ENCODE peak calls at places on chromosomes 5 and 9, in six cellular contexts. One of them, this sample, is unnamed.

GRCh38 chr9:126453156-126453963 is 126.7 kb downstream of the MVB12B start:
- DNase-seq in MM.1S: no peak
- DNase-seq in OCI-LY7: no peak
- DNase-seq in mesenchymal stem cell: no peak
- DNase-seq in HFF-Myc: no peak
- DNase-seq in heart left ventricle: no peak
- DNase-seq in this sample: no peak

GRCh38 chr5:36060516-36060885 is 6.2 kb downstream of the UGT3A2 start:
- DNase-seq in MM.1S: peak; percentile 37
- DNase-seq in mesenchymal stem cell: no peak
- DNase-seq in OCI-LY7: peak; percentile 30
- DNase-seq in heart left ventricle: no peak
- DNase-seq in HFF-Myc: no peak
- DNase-seq in this sample: peak; percentile 44

GRCh38 chr5:27171696-27172362 is 133.4 kb upstream of the CDH9 start:
- DNase-seq in HFF-Myc: no peak
- DNase-seq in MM.1S: no peak
- DNase-seq in mesenchymal stem cell: no peak
- DNase-seq in OCI-LY7: no peak
- DNase-seq in heart left ventricle: no peak
- DNase-seq in this sample: no peak

GRCh38 chr5:75037106-75037505 is 15.3 kb downstream of the GCNT4 start:
- DNase-seq in MM.1S: no peak
- DNase-seq in OCI-LY7: no peak
- DNase-seq in HFF-Myc: peak; percentile 43
- DNase-seq in mesenchymal stem cell: peak; percentile 79
- DNase-seq in heart left ventricle: no peak
- DNase-seq in this sample: no peak

GRCh38 chr9:130728721-130729120 is 35.1 kb downstream of the EXOSC2 start:
- DNase-seq in MM.1S: no peak
- DNase-seq in heart left ventricle: no peak
- DNase-seq in HFF-Myc: peak; percentile 52
- DNase-seq in OCI-LY7: no peak
- DNase-seq in mesenchymal stem cell: peak; percentile 46
- DNase-seq in this sample: no peak

GRCh38 chr9:14782652-14783051 is 60.1 kb upstream of the CER1 start:
- DNase-seq in mesenchymal stem cell: no peak
- DNase-seq in MM.1S: no peak
- DNase-seq in heart left ventricle: no peak
- DNase-seq in OCI-LY7: no peak
- DNase-seq in HFF-Myc: no peak
- DNase-seq in this sample: no peak

GRCh38 chr5:101728933-101729332 is 567.2 kb downstream of the SLCO4C1 start:
- DNase-seq in heart left ventricle: no peak
- DNase-seq in MM.1S: no peak
- DNase-seq in OCI-LY7: no peak
- DNase-seq in HFF-Myc: no peak
- DNase-seq in mesenchymal stem cell: peak; percentile 3
- DNase-seq in this sample: peak; percentile 9

GRCh38 chr5:15203376-15203775 is 296.6 kb upstream of the FBXL7 start:
- DNase-seq in heart left ventricle: no peak
- DNase-seq in OCI-LY7: no peak
- DNase-seq in HFF-Myc: peak; percentile 6
- DNase-seq in MM.1S: no peak
- DNase-seq in mesenchymal stem cell: peak; percentile 4
- DNase-seq in this sample: no peak

GRCh38 chr9:33117816-33118215 is 41.3 kb upstream of the SMU1 start:
- DNase-seq in OCI-LY7: no peak
- DNase-seq in heart left ventricle: no peak
- DNase-seq in HFF-Myc: no peak
- DNase-seq in MM.1S: no peak
- DNase-seq in mesenchymal stem cell: no peak
- DNase-seq in this sample: no peak

DNA sequence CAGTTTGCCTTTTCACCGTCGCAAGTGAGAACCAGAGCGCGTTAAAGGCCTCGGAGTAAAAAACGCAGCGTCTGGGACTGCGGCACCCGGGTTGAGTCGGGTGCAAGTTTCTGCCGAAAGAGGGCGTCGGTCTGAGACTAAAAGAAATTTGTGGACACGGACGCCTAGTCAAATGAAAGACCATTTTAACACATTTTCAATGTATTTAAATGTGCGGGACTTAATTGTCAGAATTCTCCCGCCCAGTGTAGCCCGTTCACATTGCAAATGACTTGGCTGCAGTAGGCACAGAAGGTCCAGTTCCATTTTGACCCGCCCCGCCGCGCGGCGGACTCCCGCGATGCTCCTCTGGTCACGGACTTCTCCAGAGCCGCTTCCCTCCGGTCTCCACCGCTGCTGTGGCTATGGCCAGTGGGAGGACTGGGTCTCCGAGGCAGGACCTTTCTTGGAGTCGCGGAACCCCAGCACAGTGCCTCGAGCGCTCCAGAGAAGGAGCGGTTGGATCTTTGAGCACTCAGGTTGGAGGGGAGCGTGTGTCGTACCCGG is 1.3 kb upstream of the NPR3 start:
- DNase-seq in MM.1S: peak; percentile 81
- DNase-seq in heart left ventricle: peak; percentile 68
- DNase-seq in mesenchymal stem cell: peak; percentile 85
- DNase-seq in HFF-Myc: peak; percentile 37
- DNase-seq in OCI-LY7: no peak
- DNase-seq in this sample: peak; percentile 70
- H3K4me3 ChIP-seq in MM.1S: peak overlapping the region; percentile 81
- H3K4me3 ChIP-seq in heart left ventricle: peak overlapping the region; percentile 72
- H3K4me3 ChIP-seq in mesenchymal stem cell: peak overlapping the region; percentile 94
- H3K4me3 ChIP-seq in HFF-Myc: peak overlapping the region; percentile 52
- H3K4me3 ChIP-seq in OCI-LY7: no peak overlapping the region
- H3K4me3 ChIP-seq in this sample: peak overlapping the region; percentile 50

DNA sequence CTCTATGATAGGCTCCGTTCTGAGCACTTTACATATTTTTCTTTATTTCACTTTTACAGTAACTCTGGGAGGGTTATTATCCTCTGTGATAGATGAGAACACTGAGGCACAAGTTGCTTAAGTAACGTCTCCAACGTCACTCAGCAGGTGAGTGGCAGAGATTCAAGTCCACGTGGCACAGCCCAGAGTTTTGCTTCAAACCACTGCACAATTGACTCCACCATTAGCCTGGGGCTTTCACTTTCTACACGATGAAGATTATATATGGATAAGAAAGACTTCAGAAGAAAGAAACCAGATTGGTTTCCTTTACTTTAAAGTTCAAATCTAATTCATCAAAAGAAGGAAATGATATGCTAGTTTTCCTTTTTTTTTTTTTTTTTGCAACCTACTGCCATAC is 245.9 kb downstream of the SYK start:
- DNase-seq in HFF-Myc: no peak
- DNase-seq in heart left ventricle: no peak
- DNase-seq in OCI-LY7: no peak
- DNase-seq in mesenchymal stem cell: no peak
- DNase-seq in MM.1S: peak; percentile 38
- DNase-seq in this sample: peak; percentile 24
- H3K4me3 ChIP-seq in HFF-Myc: no peak overlapping the region
- H3K4me3 ChIP-seq in heart left ventricle: no peak overlapping the region
- H3K4me3 ChIP-seq in OCI-LY7: no peak overlapping the region
- H3K4me3 ChIP-seq in mesenchymal stem cell: no peak overlapping the region
- H3K4me3 ChIP-seq in MM.1S: no peak overlapping the region
- H3K4me3 ChIP-seq in this sample: no peak overlapping the region

DNA sequence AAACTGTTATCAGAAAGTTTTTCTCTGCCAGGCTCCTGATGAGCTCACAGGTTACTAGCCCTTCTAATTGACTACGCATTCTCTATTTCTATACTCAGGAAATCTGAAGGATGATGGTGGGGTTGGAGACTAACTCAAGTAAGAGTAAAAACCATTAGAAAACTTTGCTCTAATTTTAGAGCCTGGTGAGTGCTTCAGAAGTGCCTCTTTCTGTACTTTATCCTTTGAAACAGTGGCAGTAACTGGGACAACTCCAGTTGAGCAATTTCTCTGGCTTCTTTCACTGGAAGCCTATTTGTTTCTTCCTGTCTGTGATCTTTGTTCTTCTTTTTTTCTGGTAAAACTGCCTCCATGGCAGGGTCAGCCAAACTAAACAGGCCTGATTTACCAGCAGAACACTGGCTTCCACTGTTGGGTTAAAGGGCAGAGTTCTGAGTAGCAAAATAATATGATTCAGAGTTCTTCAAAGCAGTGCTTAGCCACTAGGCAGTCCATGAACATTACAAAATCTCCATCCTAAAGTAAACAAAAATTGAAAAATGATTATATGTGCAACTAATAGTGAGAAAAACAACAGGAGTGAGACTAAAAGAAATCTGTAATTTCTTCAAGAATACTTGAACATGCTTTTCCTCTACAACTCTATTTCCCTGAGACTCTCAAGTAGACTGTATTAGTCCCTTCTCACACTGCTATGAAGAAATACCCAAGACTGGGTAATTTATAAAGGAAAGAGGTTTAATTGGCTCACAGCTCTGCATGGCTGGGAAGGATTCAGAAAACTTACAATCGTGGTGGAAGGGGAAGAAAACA is 79.8 kb downstream of the MROH2B start:
- DNase-seq in OCI-LY7: no peak
- DNase-seq in mesenchymal stem cell: peak; percentile 51
- DNase-seq in MM.1S: no peak
- DNase-seq in heart left ventricle: peak; percentile 53
- DNase-seq in HFF-Myc: no peak
- DNase-seq in this sample: no peak
- H3K4me3 ChIP-seq in OCI-LY7: no peak overlapping the region
- H3K4me3 ChIP-seq in mesenchymal stem cell: no peak overlapping the region
- H3K4me3 ChIP-seq in MM.1S: no peak overlapping the region
- H3K4me3 ChIP-seq in heart left ventricle: no peak overlapping the region
- H3K4me3 ChIP-seq in HFF-Myc: no peak overlapping the region
- H3K4me3 ChIP-seq in this sample: no peak overlapping the region

GRCh38 chr5:150781706-150782614 is 3.4 kb downstream of the SMIM3 start:
- DNase-seq in MM.1S: no peak
- DNase-seq in heart left ventricle: peak; percentile 79
- DNase-seq in mesenchymal stem cell: peak; percentile 99
- DNase-seq in HFF-Myc: peak; percentile 94
- DNase-seq in OCI-LY7: no peak
- DNase-seq in this sample: no peak

GRCh38 chr5:150783422-150783928 is 4.9 kb downstream of the SMIM3 start:
- DNase-seq in mesenchymal stem cell: peak; percentile 88
- DNase-seq in MM.1S: no peak
- DNase-seq in HFF-Myc: no peak
- DNase-seq in heart left ventricle: peak; percentile 64
- DNase-seq in OCI-LY7: peak; percentile 7
- DNase-seq in this sample: peak; percentile 44

GRCh38 chr5:150780816-150781221 is 2.3 kb downstream of the SMIM3 start:
- DNase-seq in mesenchymal stem cell: peak; percentile 84
- DNase-seq in heart left ventricle: no peak
- DNase-seq in HFF-Myc: no peak
- DNase-seq in MM.1S: no peak
- DNase-seq in OCI-LY7: no peak
- DNase-seq in this sample: no peak

GRCh38 chr5:150780180-150780692 is 1.7 kb downstream of the SMIM3 start:
- DNase-seq in mesenchymal stem cell: peak; percentile 96
- DNase-seq in OCI-LY7: no peak
- DNase-seq in heart left ventricle: peak; percentile 71
- DNase-seq in MM.1S: no peak
- DNase-seq in HFF-Myc: no peak
- DNase-seq in this sample: peak; percentile 86

DNA sequence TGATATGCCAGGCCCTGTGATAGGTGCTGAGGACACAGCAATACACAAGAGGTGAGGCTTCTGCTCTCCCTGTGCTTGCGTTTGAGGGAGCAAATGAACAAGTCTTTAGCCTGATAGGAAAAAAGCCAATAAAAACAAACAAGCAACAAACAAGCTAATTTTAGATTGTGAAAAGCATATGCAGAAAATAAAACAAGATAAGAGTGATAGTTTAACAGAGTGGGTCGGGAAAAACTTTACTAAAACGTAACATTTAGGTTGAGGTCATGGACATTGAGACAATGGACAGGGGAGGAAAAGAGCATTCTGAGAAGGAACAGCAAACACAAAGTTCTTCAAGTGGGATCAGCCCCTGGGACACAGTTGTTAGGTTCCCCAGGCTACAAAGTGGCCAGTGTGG is 4.3 kb downstream of the SMIM3 start:
- DNase-seq in HFF-Myc: no peak
- DNase-seq in mesenchymal stem cell: no peak
- DNase-seq in OCI-LY7: no peak
- DNase-seq in MM.1S: no peak
- DNase-seq in heart left ventricle: no peak
- DNase-seq in this sample: no peak
- H3K4me3 ChIP-seq in HFF-Myc: peak overlapping the region; percentile 87
- H3K4me3 ChIP-seq in mesenchymal stem cell: peak overlapping the region; percentile 64
- H3K4me3 ChIP-seq in OCI-LY7: no peak overlapping the region
- H3K4me3 ChIP-seq in MM.1S: no peak overlapping the region
- H3K4me3 ChIP-seq in heart left ventricle: peak overlapping the region; percentile 77
- H3K4me3 ChIP-seq in this sample: no peak overlapping the region

This sample was measured in GM12865.